ENCODE peak calls at places on chromosomes 13 and 19, in seven cellular contexts. R is stomach, D is SK-N-SH, P is suprapubic skin, F is K562, N is tibial nerve, Z is ovary. Q is an unnamed sample.
A peak's percentile ranks its signal among the peaks of the same experiment; 100 is the strongest.

GRCh38 chr13:59776924-59777690 is 386.6 kb downstream of the DIAPH3 start:
- DNase-seq in R (no peak), D (no peak), P (no peak), F (no peak), N (no peak), Z (no peak), Q (no peak)

GRCh38 chr13:100300708-100301107 is 211.8 kb downstream of the PCCA start:
- DNase-seq in R (no peak), D (no peak), P (no peak), F (no peak), N (no peak), Z (no peak), Q (no peak)

GRCh38 chr13:35716186-35716585 is 239.7 kb upstream of the MAB21L1 start:
- DNase-seq in R (no peak), D (no peak), P (no peak), F (no peak), N (no peak), Z (no peak), Q (no peak)

GRCh38 chr13:106129273-106129672 is 406.2 kb downstream of the EFNB2 start:
- DNase-seq in R (no peak), D (no peak), P (no peak), F (no peak), N (no peak), Z (no peak), Q (no peak)

GRCh38 chr19:51123381-51124186 is 1.1 kb upstream of the SIGLEC9 start:
- DNase-seq in R (peak; percentile 50), D (no peak), P (no peak), F (no peak), N (peak; percentile 51), Z (no peak), Q (peak; percentile 26)

GRCh38 chr19:13149628-13150186 is 468 bp downstream of the STX10 start:
- DNase-seq in R (peak; percentile 61), D (peak; percentile 66), P (peak; percentile 78), F (no peak), N (no peak), Z (peak; percentile 49), Q (peak; percentile 68)

GRCh38 chr19:17528610-17529009 is 17.2 kb downstream of the PGLS start:
- DNase-seq in R (no peak), D (no peak), P (no peak), F (no peak), N (no peak), Z (no peak), Q (no peak)

GRCh38 chr13:45994752-45995151 is 57.8 kb downstream of the ZC3H13 start:
- DNase-seq in R (no peak), D (no peak), P (no peak), F (no peak), N (no peak), Z (no peak), Q (no peak)

GRCh38 chr19:12841094-12841493 is 2.8 kb downstream of the MAST1 start:
- DNase-seq in R (no peak), D (peak; percentile 63), P (no peak), F (peak; percentile 76), N (no peak), Z (no peak), Q (no peak)

GRCh38 chr13:95123726-95124125 is 177.5 kb downstream of the ABCC4 start:
- DNase-seq in R (no peak), D (no peak), P (no peak), F (no peak), N (no peak), Z (no peak), Q (no peak)
- TF ChIP-seq EP300 in R (no peak), D (no peak), P (no peak), F (no peak), N (no peak), Z (no peak), Q (no peak)

GRCh38 chr19:2288743-2289713 is 7.1 kb upstream of the PEAK3 start:
- DNase-seq in R (no peak), D (no peak), P (no peak), F (no peak), N (no peak), Z (no peak), Q (no peak)
- H3K4me3 ChIP-seq in R (peak overlapping the region; percentile 42), D (no peak overlapping the region), P (peak overlapping the region; percentile 18), F (peak overlapping the region; percentile 43), N (peak overlapping the region; percentile 52), Z (no peak overlapping the region), Q (no peak overlapping the region)

GRCh38 chr19:29605653-29606419 is at the start of gene POP4:
- DNase-seq in R (peak; percentile 98), D (peak; percentile 97), P (peak; percentile 98), F (peak; percentile 98), N (peak; percentile 98), Z (peak; percentile 98), Q (peak; percentile 98)
- TF ChIP-seq EP300 in R (no peak), D (no peak), P (no peak), F (peak; percentile 9), N (peak; percentile 98), Z (no peak), Q (no peak)

DNA sequence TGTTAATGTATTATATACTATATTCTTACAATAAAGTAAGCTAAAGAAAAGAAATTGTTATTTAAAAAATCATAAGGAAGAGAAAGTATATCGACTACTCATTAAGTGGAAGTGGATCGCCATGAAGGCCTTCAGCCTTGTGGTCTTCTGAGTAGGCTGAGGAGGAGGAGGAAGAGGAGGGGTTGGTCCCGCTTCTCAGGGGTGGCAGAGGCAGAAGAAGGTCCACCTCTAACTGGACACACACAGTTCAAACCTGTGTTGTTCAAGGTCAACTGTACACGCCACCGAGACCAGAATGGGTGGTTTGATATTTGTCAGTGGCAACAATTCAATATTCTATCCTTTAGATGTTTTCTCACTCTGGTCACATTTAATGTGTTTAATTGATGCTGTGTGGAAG is 67.2 kb downstream of the ALOX5AP start:
- DNase-seq in R (no peak), D (no peak), P (no peak), F (no peak), N (no peak), Z (no peak), Q (no peak)
- H3K4me3 ChIP-seq in R (no peak overlapping the region), D (no peak overlapping the region), P (no peak overlapping the region), F (no peak overlapping the region), N (peak overlapping the region; percentile 53), Z (no peak overlapping the region), Q (no peak overlapping the region)

DNA sequence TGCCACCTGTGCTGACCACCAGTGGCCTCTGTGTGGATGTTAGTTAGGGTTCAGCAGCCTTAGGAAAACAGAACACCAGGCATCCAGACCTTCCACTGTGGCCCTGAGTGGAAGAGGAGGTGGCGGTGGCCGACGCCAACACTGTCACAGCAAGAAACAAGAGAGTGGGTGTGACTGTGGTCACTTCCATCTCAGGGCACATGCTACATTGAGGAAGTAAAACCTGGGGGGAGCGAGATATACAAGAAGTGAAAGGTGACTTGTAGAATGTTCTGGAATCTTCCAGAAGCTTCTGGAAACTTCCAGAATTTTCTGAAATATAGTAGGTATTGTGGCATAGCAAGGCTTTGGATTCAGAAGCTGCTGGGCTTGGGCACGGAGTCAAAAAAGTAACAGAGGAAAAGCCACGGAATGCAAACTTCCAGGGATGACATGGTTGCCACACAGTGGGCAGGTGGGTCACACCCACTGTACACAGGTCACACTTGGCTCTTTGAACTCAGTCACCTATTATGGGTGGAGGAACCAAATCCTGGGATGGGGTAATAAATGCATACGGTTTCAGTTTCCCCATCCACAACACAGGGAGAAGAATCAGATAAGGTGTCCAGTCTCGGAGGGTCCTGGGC is 24.3 kb downstream of the GNG7 start:
- DNase-seq in R (no peak), D (no peak), P (no peak), F (no peak), N (no peak), Z (no peak), Q (peak; percentile 39)
- TF ChIP-seq EP300 in R (no peak), D (no peak), P (no peak), F (peak; percentile 54), N (no peak), Z (no peak), Q (no peak)

GRCh38 chr19:54792814-54793213 is 10.6 kb upstream of the KIR2DL4 start:
- DNase-seq in R (no peak), D (no peak), P (no peak), F (no peak), N (no peak), Z (no peak), Q (no peak)
- H3K4me3 ChIP-seq in R (peak overlapping the region; percentile 12), D (peak overlapping the region; percentile 12), P (peak overlapping the region; percentile 24), F (no peak overlapping the region), N (peak overlapping the region; percentile 26), Z (no peak overlapping the region), Q (peak overlapping the region; percentile 25)

GRCh38 chr19:46660601-46661019 is 372 bp downstream of the DACT3 start:
- DNase-seq in R (no peak), D (peak; percentile 74), P (no peak), F (no peak), N (no peak), Z (peak; percentile 43), Q (no peak)
- TF ChIP-seq EP300 in R (no peak), D (no peak), P (no peak), F (no peak), N (no peak), Z (no peak), Q (no peak)

Q was measured in transverse colon.